ENCODE peak calls at places on chromosome 1, in nine cellular contexts. Q is Panc1; V is memory B cell; R is AG04449; Z is sigmoid colon; T is activated CD4-positive, alpha-beta T cell treated with anti-CD3 and anti-CD28 coated beads for 1 hour; H is amniotic epithelial cell; U is effector memory CD8-positive, alpha-beta T cell; E is RWPE1. I is an unnamed sample.

GRCh38 chr1:165695011-165695410 is 3.4 kb downstream of the ALDH9A1 start:
- DNase-seq in V (no peak), R (no peak), T (no peak), H (no peak), Z (no peak), Q (no peak), U (no peak), E (no peak), I (no peak)

GRCh38 chr1:98333406-98333805 is 328.1 kb upstream of the SNX7 start:
- DNase-seq in U (no peak), R (no peak), Q (no peak), H (no peak), V (no peak), Z (no peak), T (no peak), E (no peak), I (no peak)

GRCh38 chr1:51518033-51518729 is 885 bp downstream of the EPS15 start:
- DNase-seq in R (no peak), Q (no peak), V (peak), E (peak), Z (peak), H (peak), U (peak), T (peak), I (peak)

GRCh38 chr1:173210273-173210672 is 3.1 kb upstream of the TNFSF4 start:
- DNase-seq in T (no peak), R (no peak), V (no peak), E (no peak), Q (no peak), Z (no peak), U (no peak), H (no peak), I (no peak)

GRCh38 chr1:199854681-199855321 is 172.7 kb upstream of the NR5A2 start:
- DNase-seq in Q (no peak), Z (no peak), U (no peak), T (no peak), H (no peak), R (no peak), V (no peak), E (peak), I (no peak)

GRCh38 chr1:35129080-35129479 is 49.9 kb downstream of the ZMYM1 start:
- DNase-seq in R (no peak), Z (no peak), V (no peak), Q (no peak), H (no peak), U (no peak), T (no peak), E (no peak), I (no peak)

GRCh38 chr1:167374014-167374413 is 144.3 kb downstream of the CD247 start:
- DNase-seq in T (no peak), V (no peak), E (no peak), H (no peak), U (no peak), R (no peak), Q (no peak), Z (no peak), I (no peak)

GRCh38 chr1:9859252-9860014 is 35.7 kb upstream of the CLSTN1 start:
- DNase-seq in R (no peak), T (no peak), V (no peak), E (no peak), Q (no peak), Z (no peak), U (no peak), H (no peak), I (no peak)

GRCh38 chr1:235545294-235545930 is 41.2 kb upstream of the B3GALNT2 start:
- DNase-seq in H (no peak), Z (no peak), V (no peak), R (no peak), Q (no peak), E (no peak), U (no peak), T (no peak), I (no peak)

GRCh38 chr1:41957568-41957967 is 38.8 kb upstream of the HIVEP3 start:
- DNase-seq in Q (no peak), U (no peak), H (peak), E (peak), T (no peak), V (no peak), Z (no peak), R (no peak), I (no peak)

GRCh38 chr1:54324031-54324654 is 82.1 kb downstream of the SSBP3 start:
- DNase-seq in E (peak), Z (peak), H (peak), R (no peak), Q (no peak), U (no peak), V (no peak), T (no peak), I (no peak)

GRCh38 chr1:218656301-218657037 is 311.3 kb downstream of the TGFB2 start:
- DNase-seq in H (peak), E (no peak), R (no peak), Q (no peak), V (no peak), T (no peak), Z (no peak), U (no peak), I (no peak)